ENCODE peak calls at places on chromosome 18, in five cellular contexts. One of them, this sample, is unnamed.

GRCh38 chr18:934518-935123 is 29.9 kb downstream of the ADCYAP1 start:
- DNase-seq in left lung: peak
- DNase-seq in fibroblast of mammary gland: no peak
- DNase-seq in PC-9: no peak
- DNase-seq in heart right ventricle: no peak
- DNase-seq in this sample: no peak

GRCh38 chr18:40570615-40571014 is 1384.4 kb upstream of the PIK3C3 start:
- DNase-seq in left lung: no peak
- DNase-seq in fibroblast of mammary gland: no peak
- DNase-seq in PC-9: no peak
- DNase-seq in heart right ventricle: no peak
- DNase-seq in this sample: no peak

GRCh38 chr18:74289137-74289536 is 2.6 kb downstream of the CYB5A start:
- DNase-seq in left lung: no peak
- DNase-seq in fibroblast of mammary gland: peak
- DNase-seq in PC-9: no peak
- DNase-seq in heart right ventricle: no peak
- DNase-seq in this sample: no peak

GRCh38 chr18:58862851-58863538 is 1.7 kb upstream of the ZNF532 start:
- DNase-seq in left lung: no peak
- DNase-seq in fibroblast of mammary gland: peak
- DNase-seq in PC-9: peak
- DNase-seq in heart right ventricle: peak
- DNase-seq in this sample: no peak

GRCh38 chr18:54737986-54738385 is 90.3 kb upstream of the RAB27B start:
- DNase-seq in left lung: no peak
- DNase-seq in fibroblast of mammary gland: peak
- DNase-seq in PC-9: no peak
- DNase-seq in heart right ventricle: no peak
- DNase-seq in this sample: no peak

GRCh38 chr18:36835927-36836326 is 7.0 kb downstream of the KIAA1328 start:
- DNase-seq in left lung: no peak
- DNase-seq in fibroblast of mammary gland: no peak
- DNase-seq in PC-9: no peak
- DNase-seq in heart right ventricle: no peak
- DNase-seq in this sample: no peak

GRCh38 chr18:73461038-73461779 is 593.4 kb upstream of the NETO1 start:
- DNase-seq in left lung: no peak
- DNase-seq in fibroblast of mammary gland: no peak
- DNase-seq in PC-9: no peak
- DNase-seq in heart right ventricle: no peak
- DNase-seq in this sample: peak

GRCh38 chr18:58559427-58560186 is 69.3 kb downstream of the ALPK2 start:
- DNase-seq in left lung: no peak
- DNase-seq in fibroblast of mammary gland: peak
- DNase-seq in PC-9: no peak
- DNase-seq in heart right ventricle: no peak
- DNase-seq in this sample: no peak

GRCh38 chr18:28108801-28109200 is 68.1 kb downstream of the CDH2 start:
- DNase-seq in left lung: no peak
- DNase-seq in fibroblast of mammary gland: peak
- DNase-seq in PC-9: no peak
- DNase-seq in heart right ventricle: no peak
- DNase-seq in this sample: no peak

GRCh38 chr18:51363384-51363783 is 165.9 kb upstream of the MEX3C start:
- DNase-seq in left lung: no peak
- DNase-seq in fibroblast of mammary gland: no peak
- DNase-seq in PC-9: no peak
- DNase-seq in heart right ventricle: no peak
- DNase-seq in this sample: no peak

GRCh38 chr18:26190506-26190905 is 35.7 kb upstream of the TAF4B start:
- DNase-seq in left lung: no peak
- DNase-seq in fibroblast of mammary gland: no peak
- DNase-seq in PC-9: no peak
- DNase-seq in heart right ventricle: no peak
- DNase-seq in this sample: no peak
- H3K4me3 ChIP-seq in left lung: no peak
- H3K4me3 ChIP-seq in fibroblast of mammary gland: no peak
- H3K4me3 ChIP-seq in PC-9: no peak
- H3K4me3 ChIP-seq in heart right ventricle: no peak
- H3K4me3 ChIP-seq in this sample: no peak

GRCh38 chr18:13801260-13801601 is 22.7 kb upstream of the MC5R start:
- DNase-seq in left lung: no peak
- DNase-seq in fibroblast of mammary gland: no peak
- DNase-seq in PC-9: no peak
- DNase-seq in heart right ventricle: no peak
- DNase-seq in this sample: no peak
- H3K4me3 ChIP-seq in left lung: no peak
- H3K4me3 ChIP-seq in fibroblast of mammary gland: no peak
- H3K4me3 ChIP-seq in PC-9: no peak
- H3K4me3 ChIP-seq in heart right ventricle: no peak
- H3K4me3 ChIP-seq in this sample: no peak

DNA sequence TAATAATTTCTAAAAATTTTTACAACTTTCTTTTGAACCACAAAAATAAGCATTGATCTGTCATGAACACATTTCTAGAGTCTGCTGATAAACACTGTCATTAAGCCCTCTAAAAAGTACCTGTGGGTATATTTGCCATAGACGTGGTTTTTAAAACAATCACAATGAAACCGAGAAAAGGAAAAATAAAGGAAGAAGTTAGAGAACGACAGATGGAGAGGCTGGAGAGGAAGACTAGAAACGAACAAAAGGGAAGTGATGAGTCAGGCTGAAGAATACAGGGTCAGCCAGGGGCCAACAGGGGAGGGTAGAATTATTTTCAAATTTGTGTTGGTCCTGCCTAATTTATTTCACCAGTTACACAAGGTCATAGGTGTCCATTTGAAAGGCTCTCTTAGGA is 62.0 kb downstream of the MYL12B start:
- DNase-seq in left lung: no peak
- DNase-seq in fibroblast of mammary gland: peak
- DNase-seq in PC-9: no peak
- DNase-seq in heart right ventricle: no peak
- DNase-seq in this sample: no peak
- H3K4me3 ChIP-seq in left lung: no peak
- H3K4me3 ChIP-seq in fibroblast of mammary gland: no peak
- H3K4me3 ChIP-seq in PC-9: no peak
- H3K4me3 ChIP-seq in heart right ventricle: no peak
- H3K4me3 ChIP-seq in this sample: no peak

GRCh38 chr18:31450409-31450808 is 2.9 kb downstream of the DSG3 start:
- DNase-seq in left lung: no peak
- DNase-seq in fibroblast of mammary gland: peak
- DNase-seq in PC-9: no peak
- DNase-seq in heart right ventricle: no peak
- DNase-seq in this sample: no peak
- H3K4me3 ChIP-seq in left lung: no peak
- H3K4me3 ChIP-seq in fibroblast of mammary gland: no peak
- H3K4me3 ChIP-seq in PC-9: no peak
- H3K4me3 ChIP-seq in heart right ventricle: no peak
- H3K4me3 ChIP-seq in this sample: no peak

GRCh38 chr18:25282282-25282681 is 69.7 kb downstream of the ZNF521 start:
- DNase-seq in left lung: no peak
- DNase-seq in fibroblast of mammary gland: no peak
- DNase-seq in PC-9: no peak
- DNase-seq in heart right ventricle: no peak
- DNase-seq in this sample: no peak

GRCh38 chr18:25282922-25283703 is 68.9 kb downstream of the ZNF521 start:
- DNase-seq in left lung: no peak
- DNase-seq in fibroblast of mammary gland: no peak
- DNase-seq in PC-9: no peak
- DNase-seq in heart right ventricle: no peak
- DNase-seq in this sample: no peak

GRCh38 chr18:25284861-25285574 is 66.9 kb downstream of the ZNF521 start:
- DNase-seq in left lung: no peak
- DNase-seq in fibroblast of mammary gland: peak
- DNase-seq in PC-9: no peak
- DNase-seq in heart right ventricle: no peak
- DNase-seq in this sample: no peak

GRCh38 chr18:25284278-25284677 is 67.7 kb downstream of the ZNF521 start:
- DNase-seq in left lung: no peak
- DNase-seq in fibroblast of mammary gland: peak
- DNase-seq in PC-9: no peak
- DNase-seq in heart right ventricle: no peak
- DNase-seq in this sample: no peak

GRCh38 chr18:25283769-25284168 is 68.2 kb downstream of the ZNF521 start:
- DNase-seq in left lung: no peak
- DNase-seq in fibroblast of mammary gland: no peak
- DNase-seq in PC-9: no peak
- DNase-seq in heart right ventricle: no peak
- DNase-seq in this sample: no peak
- H3K4me3 ChIP-seq in left lung: no peak
- H3K4me3 ChIP-seq in fibroblast of mammary gland: no peak
- H3K4me3 ChIP-seq in PC-9: no peak
- H3K4me3 ChIP-seq in heart right ventricle: no peak
- H3K4me3 ChIP-seq in this sample: no peak

GRCh38 chr18:7755753-7756475 is 188.8 kb downstream of the PTPRM start:
- DNase-seq in left lung: no peak
- DNase-seq in fibroblast of mammary gland: peak
- DNase-seq in PC-9: no peak
- DNase-seq in heart right ventricle: no peak
- DNase-seq in this sample: no peak

GRCh38 chr18:7750966-7751365 is 183.8 kb downstream of the PTPRM start:
- DNase-seq in left lung: no peak
- DNase-seq in fibroblast of mammary gland: no peak
- DNase-seq in PC-9: no peak
- DNase-seq in heart right ventricle: no peak
- DNase-seq in this sample: no peak

GRCh38 chr18:7754725-7755181 is 187.6 kb downstream of the PTPRM start:
- DNase-seq in left lung: no peak
- DNase-seq in fibroblast of mammary gland: no peak
- DNase-seq in PC-9: peak
- DNase-seq in heart right ventricle: peak
- DNase-seq in this sample: no peak

GRCh38 chr18:7757175-7757574 is 190.1 kb downstream of the PTPRM start:
- DNase-seq in left lung: no peak
- DNase-seq in fibroblast of mammary gland: peak
- DNase-seq in PC-9: no peak
- DNase-seq in heart right ventricle: no peak
- DNase-seq in this sample: no peak

DNA sequence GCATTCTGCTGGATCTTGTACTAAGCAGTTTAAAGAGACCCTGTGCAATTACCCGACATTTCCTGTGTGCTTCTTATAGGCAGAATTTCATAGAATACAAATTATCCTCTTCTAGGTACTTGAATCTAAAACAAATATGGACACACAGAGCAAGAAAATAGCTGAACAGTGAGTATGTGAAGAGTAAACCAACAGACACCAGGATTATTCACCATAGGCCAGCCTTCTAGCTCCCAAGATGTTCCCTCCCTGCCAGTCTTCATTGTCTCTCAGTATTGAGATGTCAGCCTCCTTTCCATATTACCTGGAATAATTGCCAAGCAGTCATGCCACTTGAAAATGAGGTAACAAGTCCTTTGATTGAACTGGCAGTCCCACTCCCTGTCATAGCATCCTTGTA is 187.1 kb downstream of the PTPRM start:
- DNase-seq in left lung: no peak
- DNase-seq in fibroblast of mammary gland: no peak
- DNase-seq in PC-9: no peak
- DNase-seq in heart right ventricle: no peak
- DNase-seq in this sample: no peak
- H3K4me3 ChIP-seq in left lung: no peak
- H3K4me3 ChIP-seq in fibroblast of mammary gland: no peak
- H3K4me3 ChIP-seq in PC-9: no peak
- H3K4me3 ChIP-seq in heart right ventricle: no peak
- H3K4me3 ChIP-seq in this sample: no peak

GRCh38 chr18:13124411-13124810 is 94.1 kb upstream of the LDLRAD4 start:
- DNase-seq in left lung: no peak
- DNase-seq in fibroblast of mammary gland: no peak
- DNase-seq in PC-9: no peak
- DNase-seq in heart right ventricle: no peak
- DNase-seq in this sample: no peak

GRCh38 chr18:13120255-13120654 is 98.3 kb upstream of the LDLRAD4 start:
- DNase-seq in left lung: no peak
- DNase-seq in fibroblast of mammary gland: no peak
- DNase-seq in PC-9: no peak
- DNase-seq in heart right ventricle: no peak
- DNase-seq in this sample: no peak

GRCh38 chr18:13120967-13121586 is 97.5 kb upstream of the LDLRAD4 start:
- DNase-seq in left lung: no peak
- DNase-seq in fibroblast of mammary gland: peak
- DNase-seq in PC-9: no peak
- DNase-seq in heart right ventricle: no peak
- DNase-seq in this sample: no peak
- H3K4me3 ChIP-seq in left lung: no peak
- H3K4me3 ChIP-seq in fibroblast of mammary gland: no peak
- H3K4me3 ChIP-seq in PC-9: no peak
- H3K4me3 ChIP-seq in heart right ventricle: no peak
- H3K4me3 ChIP-seq in this sample: no peak

GRCh38 chr18:10456718-10457499 is 2.5 kb downstream of the APCDD1 start:
- DNase-seq in left lung: no peak
- DNase-seq in fibroblast of mammary gland: no peak
- DNase-seq in PC-9: no peak
- DNase-seq in heart right ventricle: no peak
- DNase-seq in this sample: no peak

GRCh38 chr18:10453885-10454772 is at the start of gene APCDD1:
- DNase-seq in left lung: peak
- DNase-seq in fibroblast of mammary gland: no peak
- DNase-seq in PC-9: no peak
- DNase-seq in heart right ventricle: peak
- DNase-seq in this sample: no peak

GRCh38 chr18:10453261-10453884 is 1.1 kb upstream of the APCDD1 start:
- DNase-seq in left lung: no peak
- DNase-seq in fibroblast of mammary gland: peak
- DNase-seq in PC-9: no peak
- DNase-seq in heart right ventricle: no peak
- DNase-seq in this sample: no peak

GRCh38 chr18:10455726-10456453 is 1.5 kb downstream of the APCDD1 start:
- DNase-seq in left lung: no peak
- DNase-seq in fibroblast of mammary gland: no peak
- DNase-seq in PC-9: no peak
- DNase-seq in heart right ventricle: no peak
- DNase-seq in this sample: no peak

DNA sequence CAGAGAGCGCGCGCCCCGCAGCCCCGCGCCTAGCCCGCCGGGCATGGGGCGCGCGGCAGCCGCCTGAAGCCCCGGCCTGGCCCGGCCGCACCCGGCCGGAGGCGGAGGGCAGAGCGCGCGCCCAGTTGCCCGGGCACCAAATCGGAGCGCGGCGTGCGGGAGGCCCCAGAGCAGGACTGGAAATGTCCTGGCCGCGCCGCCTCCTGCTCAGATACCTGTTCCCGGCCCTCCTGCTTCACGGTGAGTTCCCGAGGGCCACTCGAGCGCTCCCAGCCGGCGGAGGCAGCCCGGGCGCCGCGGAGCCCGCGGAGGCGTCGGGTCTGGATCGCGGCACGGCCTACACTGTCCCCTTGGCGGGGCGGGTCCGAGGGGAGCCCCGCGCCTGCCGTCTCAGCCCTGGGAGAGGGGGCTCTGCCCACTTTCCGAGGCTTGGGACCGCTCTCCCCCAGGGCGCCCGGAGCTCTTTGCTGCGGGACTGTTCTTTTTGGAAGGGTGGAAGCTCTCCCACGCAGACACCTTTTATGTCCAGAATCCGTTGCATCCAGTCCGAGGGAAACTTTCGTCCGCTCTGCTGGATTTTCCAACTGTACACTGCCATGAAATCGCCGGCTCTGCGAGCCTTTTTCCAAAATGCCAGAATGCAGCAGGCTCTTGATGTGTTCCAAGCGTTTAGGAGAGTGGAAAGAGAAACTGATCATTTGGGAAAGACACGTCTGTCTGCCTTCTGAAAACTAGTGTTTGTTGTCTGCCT is 540 bp downstream of the APCDD1 start:
- DNase-seq in left lung: no peak
- DNase-seq in fibroblast of mammary gland: peak
- DNase-seq in PC-9: no peak
- DNase-seq in heart right ventricle: peak
- DNase-seq in this sample: no peak
- H3K4me3 ChIP-seq in left lung: peak
- H3K4me3 ChIP-seq in fibroblast of mammary gland: peak
- H3K4me3 ChIP-seq in PC-9: no peak
- H3K4me3 ChIP-seq in heart right ventricle: peak
- H3K4me3 ChIP-seq in this sample: peak

GRCh38 chr18:47174545-47175116 is 1.5 kb downstream of the IER3IP1 start:
- DNase-seq in left lung: no peak
- DNase-seq in fibroblast of mammary gland: no peak
- DNase-seq in PC-9: no peak
- DNase-seq in heart right ventricle: no peak
- DNase-seq in this sample: no peak
- H3K4me3 ChIP-seq in left lung: peak
- H3K4me3 ChIP-seq in fibroblast of mammary gland: peak
- H3K4me3 ChIP-seq in PC-9: peak
- H3K4me3 ChIP-seq in heart right ventricle: peak
- H3K4me3 ChIP-seq in this sample: peak

This sample was measured in HFF-Myc.